ENCODE peak calls at places on chromosomes 13 and 19, in four cellular contexts. Z is NCI-H1417, G is smooth muscle cell of the brain vasculature, O is Daoy. A is an unnamed sample.
A peak's percentile ranks its signal among the peaks of the same experiment; 100 is the strongest.

GRCh38 chr19:42191855-42192254 is 25.6 kb downstream of the DEDD2 start:
- DNase-seq in Z (peak; percentile 63), G (no peak), O (peak; percentile 95), A (no peak)

GRCh38 chr13:24905242-24905641 is 141.3 kb downstream of the RNF17 start:
- DNase-seq in Z (no peak), G (no peak), O (no peak), A (no peak)

GRCh38 chr13:28337196-28338045 is 157.5 kb downstream of the FLT1 start:
- DNase-seq in Z (no peak), G (no peak), O (peak; percentile 64), A (peak; percentile 69)

GRCh38 chr19:40512473-40513344 is 45.9 kb downstream of the SPTBN4 start:
- DNase-seq in Z (peak; percentile 68), G (no peak), O (no peak), A (no peak)

GRCh38 chr19:44072543-44073401 is 813 bp downstream of the ZNF284 start:
- DNase-seq in Z (peak; percentile 27), G (no peak), O (no peak), A (peak; percentile 4)

GRCh38 chr13:48662226-48662625 is 8.5 kb downstream of the CYSLTR2 start:
- DNase-seq in Z (no peak), G (no peak), O (no peak), A (no peak)

GRCh38 chr13:69617587-69617986 is 490.0 kb upstream of the ATXN8OS start:
- DNase-seq in Z (no peak), G (no peak), O (no peak), A (no peak)

GRCh38 chr19:43574424-43575155 is 737 bp downstream of the XRCC1 start:
- DNase-seq in Z (no peak), G (no peak), O (peak; percentile 86), A (peak; percentile 33)

A was measured in A673.